ENCODE peak calls at places on chromosomes 7 and 10, in ten cellular contexts. E is RWPE1; X is CD8-positive, alpha-beta memory T cell; J is brain microvascular endothelial cell; G is hepatocyte; H is heart left ventricle; Y is right cardiac atrium; B is CD8-positive, alpha-beta T cell; F is aorta; C is neuronal stem cell. A is an unnamed sample.

GRCh38 chr10:51405580-51406367 is 293.6 kb downstream of the CSTF2T start:
- DNase-seq in G (no peak), C (peak; percentile 41), J (no peak), X (no peak), Y (no peak), E (peak; percentile 5), H (no peak), B (no peak), F (no peak), A (no peak)

GRCh38 chr10:35643976-35644799 is 2.1 kb upstream of the FZD8 start:
- DNase-seq in C (no peak), B (no peak), E (no peak), Y (peak; percentile 71), H (no peak), J (no peak), G (no peak), F (peak; percentile 70), X (no peak), A (no peak)

GRCh38 chr10:110455440-110455839 is 42.3 kb upstream of the DUSP5 start:
- DNase-seq in F (no peak), E (no peak), G (no peak), C (no peak), X (no peak), J (no peak), B (no peak), Y (no peak), H (no peak), A (no peak)

GRCh38 chr7:936131-937054 is 18.1 kb downstream of the ADAP1 start:
- DNase-seq in E (peak; percentile 84), C (no peak), G (peak; percentile 8), F (peak; percentile 54), J (peak; percentile 68), H (peak; percentile 17), B (no peak), Y (peak; percentile 50), X (no peak), A (peak; percentile 45)

GRCh38 chr7:112594397-112594796 is 113.6 kb downstream of the LSMEM1 start:
- DNase-seq in B (no peak), F (no peak), Y (no peak), E (no peak), X (no peak), H (no peak), G (peak; percentile 25), C (no peak), J (no peak), A (no peak)

GRCh38 chr10:124197301-124198148 is 104.1 kb upstream of the CHST15 start:
- DNase-seq in X (no peak), C (no peak), Y (no peak), H (no peak), G (no peak), F (no peak), B (peak; percentile 25), E (no peak), J (no peak), A (no peak)

GRCh38 chr10:3054183-3054815 is 13.0 kb upstream of the PFKP start:
- DNase-seq in J (no peak), Y (no peak), G (no peak), X (no peak), F (no peak), H (no peak), B (no peak), C (no peak), E (no peak), A (no peak)

GRCh38 chr10:49761789-49762565 is at the start of gene OGDHL:
- DNase-seq in F (no peak), J (peak; percentile 17), H (no peak), Y (peak; percentile 81), G (peak; percentile 92), B (no peak), X (no peak), C (peak; percentile 83), E (peak; percentile 73), A (peak; percentile 42)

GRCh38 chr7:116782177-116782711 is 80.1 kb upstream of the CAPZA2 start:
- DNase-seq in X (no peak), Y (no peak), E (no peak), H (no peak), F (no peak), G (no peak), C (peak; percentile 37), J (peak; percentile 33), B (no peak), A (no peak)

GRCh38 chr7:106313456-106313891 is 28.7 kb upstream of the NAMPT start:
- DNase-seq in C (no peak), B (no peak), Y (no peak), J (peak; percentile 79), E (peak; percentile 25), F (no peak), G (no peak), X (no peak), H (no peak), A (no peak)

GRCh38 chr7:31875424-31875823 is 188.4 kb downstream of the PPP1R17 start:
- DNase-seq in E (no peak), Y (no peak), F (no peak), C (no peak), G (no peak), H (no peak), J (no peak), X (no peak), B (no peak), A (no peak)

GRCh38 chr7:12581897-12582296 is 11.4 kb downstream of the SCIN start:
- DNase-seq in X (no peak), Y (no peak), J (no peak), G (no peak), H (no peak), F (no peak), E (no peak), B (no peak), C (no peak), A (no peak)

GRCh38 chr10:29828440-29828894 is 193.7 kb upstream of the SVIL start:
- DNase-seq in H (no peak), Y (no peak), F (no peak), J (no peak), C (no peak), X (no peak), G (no peak), B (no peak), E (no peak), A (no peak)

GRCh38 chr10:34254596-34254995 is 560.5 kb downstream of the PARD3 start:
- DNase-seq in B (no peak), F (no peak), H (no peak), J (peak; percentile 74), Y (no peak), E (peak; percentile 82), C (no peak), X (no peak), G (peak; percentile 14), A (no peak)

DNA sequence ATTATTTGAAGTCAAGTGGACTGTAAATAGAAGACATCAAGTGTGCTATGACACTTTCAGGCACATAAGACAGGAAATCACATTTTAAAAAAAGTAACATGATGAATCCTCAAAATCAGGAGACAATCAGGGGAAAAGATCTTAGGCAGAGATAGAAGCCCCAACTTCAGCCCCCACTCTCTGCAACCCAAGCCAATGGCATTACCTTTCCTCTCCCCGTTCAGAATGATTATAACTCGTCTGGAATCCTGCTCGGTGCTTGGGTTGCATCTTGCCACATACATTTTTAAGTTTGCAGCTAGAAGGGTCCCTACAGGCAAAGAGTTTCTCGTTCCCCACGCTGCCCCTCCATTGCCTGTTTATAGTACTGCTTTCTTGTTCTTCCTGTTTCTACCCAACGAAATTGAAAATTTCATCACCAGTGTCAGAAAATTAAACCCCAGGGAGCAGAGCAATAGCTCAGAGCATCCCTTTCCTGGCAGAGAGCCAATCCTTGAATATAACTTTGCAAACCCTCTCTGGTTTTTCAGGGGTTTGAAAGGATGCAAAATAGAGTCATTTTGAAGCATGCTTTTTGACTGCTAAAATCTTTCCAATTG is 260.5 kb upstream of the AOAH start:
- DNase-seq in F (no peak), X (no peak), B (no peak), Y (no peak), G (no peak), E (no peak), C (no peak), J (no peak), H (no peak), A (no peak)
- H3K27ac ChIP-seq in F (no peak overlapping the region), X (no peak overlapping the region), B (no peak overlapping the region), Y (no peak overlapping the region), G (no peak overlapping the region), E (no peak overlapping the region), C (no peak overlapping the region), J (no peak overlapping the region), H (no peak overlapping the region), A (no peak overlapping the region)

GRCh38 chr7:50577569-50577968 is 12.4 kb upstream of the DDC start:
- DNase-seq in X (no peak), E (no peak), F (no peak), C (no peak), H (no peak), G (no peak), B (no peak), J (no peak), Y (no peak), A (no peak)
- H3K27ac ChIP-seq in X (no peak overlapping the region), E (no peak overlapping the region), F (no peak overlapping the region), C (no peak overlapping the region), H (no peak overlapping the region), G (no peak overlapping the region), B (no peak overlapping the region), J (no peak overlapping the region), Y (no peak overlapping the region), A (no peak overlapping the region)

GRCh38 chr10:114556236-114557122 is 101.6 kb downstream of the ABLIM1 start:
- DNase-seq in E (no peak), J (no peak), G (no peak), X (no peak), C (no peak), F (no peak), B (no peak), Y (no peak), H (no peak), A (no peak)

GRCh38 chr10:114548662-114549061 is 109.4 kb downstream of the ABLIM1 start:
- DNase-seq in E (peak; percentile 54), F (no peak), G (peak; percentile 56), B (no peak), H (peak; percentile 37), C (peak; percentile 41), Y (peak; percentile 58), X (no peak), J (peak; percentile 53), A (no peak)

GRCh38 chr10:114551310-114551972 is 106.6 kb downstream of the ABLIM1 start:
- DNase-seq in X (no peak), E (no peak), F (no peak), J (no peak), G (peak; percentile 62), B (no peak), C (no peak), Y (peak; percentile 85), H (peak; percentile 82), A (peak; percentile 32)

GRCh38 chr10:114550756-114551290 is 107.3 kb downstream of the ABLIM1 start:
- DNase-seq in J (no peak), Y (no peak), H (no peak), C (no peak), F (no peak), X (no peak), E (no peak), G (peak; percentile 78), B (no peak), A (no peak)

GRCh38 chr10:114552050-114552449 is 106.0 kb downstream of the ABLIM1 start:
- DNase-seq in G (peak; percentile 41), J (no peak), X (no peak), B (no peak), C (no peak), E (no peak), F (no peak), Y (no peak), H (no peak), A (no peak)
- H3K27ac ChIP-seq in G (peak overlapping the region; percentile 64), J (no peak overlapping the region), X (no peak overlapping the region), B (no peak overlapping the region), C (no peak overlapping the region), E (no peak overlapping the region), F (no peak overlapping the region), Y (peak overlapping the region; percentile 93), H (peak overlapping the region; percentile 62), A (no peak overlapping the region)

GRCh38 chr10:43190775-43191174 is 52.5 kb downstream of the CSGALNACT2 start:
- DNase-seq in E (no peak), B (no peak), G (no peak), C (no peak), F (no peak), H (no peak), J (peak; percentile 32), X (no peak), Y (no peak), A (no peak)
- H3K27ac ChIP-seq in E (no peak overlapping the region), B (no peak overlapping the region), G (no peak overlapping the region), C (no peak overlapping the region), F (no peak overlapping the region), H (no peak overlapping the region), J (no peak overlapping the region), X (no peak overlapping the region), Y (no peak overlapping the region), A (no peak overlapping the region)